ENCODE peak calls at places on chromosomes 13 and 19, in eight cellular contexts. C, H, K, J, B, X, S and R are unnamed samples.
A peak's percentile ranks its signal among the peaks of the same experiment; 100 is the strongest.

GRCh38 chr19:2235396-2236284 is 489 bp downstream of the PLEKHJ1 start:
- DNase-seq in C (no peak), H (peak; percentile 62), K (peak; percentile 81), J (no peak), B (peak; percentile 92), X (no peak), S (no peak), R (no peak)

GRCh38 chr13:73715114-73715909 is 418.9 kb downstream of the KLF12 start:
- DNase-seq in C (no peak), H (no peak), K (no peak), J (no peak), B (no peak), X (no peak), S (no peak), R (no peak)

GRCh38 chr19:18287836-18288772 is 6.7 kb upstream of the JUND start:
- DNase-seq in C (no peak), H (no peak), K (no peak), J (no peak), B (no peak), X (no peak), S (no peak), R (no peak)

GRCh38 chr19:799076-799881 is 2.0 kb downstream of the PTBP1 start:
- DNase-seq in C (peak; percentile 31), H (no peak), K (peak; percentile 69), J (no peak), B (no peak), X (peak; percentile 49), S (no peak), R (no peak)

GRCh38 chr19:41426952-41427646 is at the start of gene B3GNT8:
- DNase-seq in C (peak; percentile 92), H (peak; percentile 65), K (peak; percentile 73), J (peak; percentile 79), B (peak; percentile 95), X (peak; percentile 34), S (no peak), R (peak; percentile 71)

GRCh38 chr19:51948979-51949378 is 21.7 kb downstream of the ZNF613 start:
- DNase-seq in C (peak; percentile 75), H (no peak), K (peak; percentile 5), J (no peak), B (no peak), X (peak; percentile 23), S (no peak), R (no peak)

GRCh38 chr13:29369060-29369743 is 226.3 kb downstream of the SLC7A1 start:
- DNase-seq in C (no peak), H (no peak), K (peak; percentile 16), J (no peak), B (no peak), X (peak; percentile 34), S (no peak), R (no peak)

GRCh38 chr19:47446534-47447469 is 24.9 kb downstream of the SLC8A2 start:
- DNase-seq in C (no peak), H (no peak), K (no peak), J (no peak), B (peak; percentile 66), X (no peak), S (peak; percentile 81), R (no peak)

GRCh38 chr19:41606215-41606837 is 20.5 kb downstream of the CEACAM4 start:
- DNase-seq in C (no peak), H (no peak), K (no peak), J (no peak), B (no peak), X (no peak), S (no peak), R (no peak)

GRCh38 chr13:43119206-43119605 is 95.8 kb downstream of the DNAJC15 start:
- DNase-seq in C (no peak), H (no peak), K (no peak), J (no peak), B (no peak), X (no peak), S (no peak), R (no peak)

DNA sequence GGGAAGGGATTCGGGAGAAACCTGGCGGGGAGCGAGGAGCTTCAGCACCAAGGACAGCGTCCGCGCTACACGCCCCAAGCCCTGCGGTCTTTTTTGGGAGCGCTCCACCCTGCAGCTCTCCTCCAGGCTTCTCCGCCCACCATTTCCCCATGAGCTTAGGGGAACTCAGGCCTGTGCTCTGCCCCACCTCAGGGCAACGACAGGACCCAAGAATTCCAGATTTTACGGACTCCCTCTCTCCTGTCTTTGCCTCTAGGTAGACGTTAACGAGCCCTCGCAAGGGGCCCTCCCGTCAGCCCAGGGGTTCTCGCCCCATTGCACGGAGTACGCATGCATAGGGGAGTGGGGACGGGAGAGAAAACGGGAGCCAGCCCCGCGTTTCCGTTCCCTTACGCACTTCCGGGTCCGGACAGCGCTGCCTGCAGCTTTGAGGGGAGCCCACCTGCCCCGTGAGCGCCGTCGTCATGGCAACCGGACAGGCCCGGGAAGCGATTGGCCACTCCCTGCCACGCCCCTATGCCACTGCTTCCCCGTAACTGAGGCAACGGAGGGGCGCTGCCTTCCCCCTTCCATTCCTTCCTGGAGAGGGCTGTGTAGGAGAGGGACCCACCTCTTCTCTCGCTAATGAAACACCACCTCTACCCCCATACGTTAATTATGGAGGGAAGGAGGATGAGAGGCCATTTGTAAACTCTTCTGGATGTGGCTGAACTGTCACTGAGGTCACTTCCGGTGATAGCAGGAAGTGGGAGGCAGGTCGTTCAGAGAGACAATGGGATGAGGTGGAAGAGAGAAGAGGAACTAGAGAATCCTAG is 20.8 kb downstream of the NOVA2 start:
- DNase-seq in C (peak; percentile 42), H (no peak), K (peak; percentile 66), J (no peak), B (no peak), X (peak; percentile 42), S (peak; percentile 93), R (no peak)
- H3K4me3 ChIP-seq in C (no peak overlapping the region), H (no peak overlapping the region), K (no peak overlapping the region), J (no peak overlapping the region), B (no peak overlapping the region), X (no peak overlapping the region), S (peak overlapping the region; percentile 57), R (no peak overlapping the region)

DNA sequence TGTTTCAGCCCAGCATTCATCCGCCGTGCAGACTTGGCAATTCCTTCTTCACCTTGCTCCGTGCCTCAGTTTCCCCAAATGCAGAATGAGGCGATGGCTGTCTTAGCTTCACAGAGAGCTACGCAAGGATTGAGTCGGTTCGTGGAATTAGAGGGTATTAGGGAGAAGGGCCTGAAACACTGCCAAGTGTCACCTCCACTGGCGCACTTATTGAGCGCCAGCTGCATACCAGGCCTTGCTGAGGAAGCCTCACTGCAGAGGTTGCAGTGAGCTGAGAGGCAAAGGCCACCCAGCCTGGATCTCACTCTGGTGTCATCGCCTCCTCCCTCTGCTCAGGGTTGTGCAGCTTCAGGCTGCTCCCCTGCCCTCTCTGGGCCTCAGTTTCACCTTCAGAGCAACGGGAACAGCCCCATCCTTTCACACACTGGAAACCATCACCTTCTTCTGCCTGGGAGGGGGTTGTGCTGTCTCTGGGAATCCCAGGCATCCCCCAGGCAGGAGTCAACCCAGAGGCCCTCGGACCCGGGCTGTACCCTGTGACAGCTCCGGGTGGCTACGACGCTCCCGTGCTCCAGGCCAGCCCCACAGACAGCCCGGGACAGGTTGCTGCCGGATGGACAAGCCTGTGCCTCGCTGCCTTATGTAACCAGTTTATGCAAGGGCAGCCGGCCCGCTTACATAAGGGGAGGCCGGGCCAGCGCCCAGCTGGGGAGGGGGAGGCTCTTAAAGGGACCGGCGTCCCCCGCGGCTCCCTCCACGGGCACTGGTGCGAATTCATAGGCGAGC is 31.9 kb downstream of the NFIC start:
- DNase-seq in C (peak; percentile 85), H (peak; percentile 88), K (peak; percentile 90), J (peak; percentile 69), B (no peak), X (peak; percentile 41), S (no peak), R (peak; percentile 78)
- TF ChIP-seq POLR2A in C (no peak), H (no peak), K (peak; percentile 27), J (no peak), B (no peak), X (no peak), S (no peak), R (peak; percentile 51)

DNA sequence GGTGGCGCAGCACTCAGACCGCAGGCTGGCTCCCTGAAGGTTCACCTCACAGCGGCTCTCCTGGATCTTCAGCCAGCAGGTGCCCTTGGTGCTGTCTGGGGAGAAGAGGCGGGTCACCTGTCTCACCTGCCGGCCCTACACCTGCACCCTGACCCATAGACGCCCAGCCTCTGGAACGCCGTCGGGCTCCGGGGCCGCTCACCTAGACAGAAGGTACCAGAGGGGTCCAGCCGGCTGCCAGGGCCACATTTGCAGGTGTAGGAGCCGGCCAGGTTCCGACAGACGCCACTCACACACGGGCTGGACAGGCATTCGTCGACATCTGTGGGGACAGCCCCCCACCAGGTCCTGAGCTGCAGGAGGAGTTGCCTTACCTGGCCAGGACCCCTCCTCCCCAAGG is 22.9 kb downstream of the FBN3 start:
- DNase-seq in C (no peak), H (no peak), K (no peak), J (no peak), B (no peak), X (no peak), S (no peak), R (no peak)
- H3K4me3 ChIP-seq in C (no peak overlapping the region), H (no peak overlapping the region), K (no peak overlapping the region), J (no peak overlapping the region), B (no peak overlapping the region), X (no peak overlapping the region), S (no peak overlapping the region), R (no peak overlapping the region)

GRCh38 chr19:39409207-39409885 is 2.7 kb downstream of the ZFP36 start:
- DNase-seq in C (peak; percentile 92), H (peak; percentile 95), K (peak; percentile 96), J (peak; percentile 92), B (peak; percentile 97), X (peak; percentile 61), S (peak; percentile 85), R (peak; percentile 91)

GRCh38 chr19:39409886-39410619 is 2.4 kb upstream of the PLEKHG2 start:
- DNase-seq in C (peak; percentile 86), H (peak; percentile 82), K (peak; percentile 66), J (peak; percentile 76), B (peak; percentile 86), X (no peak), S (no peak), R (peak; percentile 75)

GRCh38 chr19:39407394-39407643 is 672 bp downstream of the ZFP36 start:
- DNase-seq in C (no peak), H (no peak), K (no peak), J (no peak), B (no peak), X (no peak), S (no peak), R (no peak)

GRCh38 chr19:39407644-39408391 is 1.2 kb downstream of the ZFP36 start:
- DNase-seq in C (no peak), H (peak; percentile 67), K (peak; percentile 72), J (peak; percentile 71), B (peak; percentile 83), X (no peak), S (no peak), R (no peak)

DNA sequence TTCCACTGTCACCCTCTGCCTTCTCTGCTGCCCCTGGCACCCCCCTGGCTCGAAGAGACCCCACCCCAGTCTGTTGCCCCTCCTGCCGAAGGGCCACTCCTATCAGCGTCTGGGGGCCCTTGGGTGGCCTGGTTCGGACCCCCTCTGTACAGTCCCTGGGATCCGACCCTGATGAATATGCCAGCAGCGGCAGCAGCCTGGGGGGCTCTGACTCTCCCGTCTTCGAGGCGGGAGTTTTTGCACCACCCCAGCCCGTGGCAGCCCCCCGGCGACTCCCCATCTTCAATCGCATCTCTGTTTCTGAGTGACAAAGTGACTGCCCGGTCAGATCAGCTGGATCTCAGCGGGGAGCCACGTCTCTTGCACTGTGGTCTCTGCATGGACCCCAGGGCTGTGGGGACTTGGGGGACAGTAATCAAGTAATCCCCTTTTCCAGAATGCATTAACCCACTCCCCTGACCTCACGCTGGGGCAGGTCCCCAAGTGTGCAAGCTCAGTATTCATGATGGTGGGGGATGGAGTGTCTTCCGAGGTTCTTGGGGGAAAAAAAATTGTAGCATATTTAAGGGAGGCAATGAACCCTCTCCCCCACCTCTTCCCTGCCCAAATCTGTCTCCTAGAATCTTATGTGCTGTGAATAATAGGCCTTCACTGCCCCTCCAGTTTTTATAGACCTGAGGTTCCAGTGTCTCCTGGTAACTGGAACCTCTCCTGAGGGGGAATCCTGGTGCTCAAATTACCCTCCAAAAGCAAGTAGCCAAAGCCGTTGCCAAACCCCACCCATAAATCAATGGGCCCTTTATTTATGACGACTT is 2.0 kb downstream of the ZFP36 start:
- DNase-seq in C (no peak), H (peak; percentile 80), K (peak; percentile 58), J (no peak), B (no peak), X (peak; percentile 52), S (no peak), R (peak; percentile 71)
- TF ChIP-seq POLR2A in C (peak; percentile 0), H (no peak), K (no peak), J (no peak), B (peak; percentile 25), X (peak; percentile 76), S (no peak), R (peak; percentile 64)